ENCODE peak calls at places on chromosome 16, in four cellular contexts. W is heart left ventricle; G is GM23338; S is activated CD4-positive, CD25-positive, alpha-beta regulatory T cell. J is an unnamed sample.

GRCh38 chr16:58086381-58087208 is 42.6 kb downstream of the CFAP20 start:
- DNase-seq in S (no peak), W (no peak), G (no peak), J (no peak)

GRCh38 chr16:22684282-22685161 is 129.4 kb upstream of the HS3ST2 start:
- DNase-seq in S (no peak), G (no peak), W (no peak), J (no peak)

GRCh38 chr16:52629296-52629695 is 82.4 kb upstream of the TOX3 start:
- DNase-seq in S (no peak), G (no peak), W (no peak), J (no peak)

GRCh38 chr16:28317040-28317880 is 24.9 kb downstream of the SBK1 start:
- DNase-seq in W (peak; percentile 51), G (peak; percentile 86), S (peak; percentile 47), J (no peak)

GRCh38 chr16:2092866-2093265 is 42.8 kb downstream of the PKD1 start:
- DNase-seq in W (no peak), G (no peak), S (no peak), J (no peak)

GRCh38 chr16:68732068-68732680 is 4.9 kb upstream of the CDH1 start:
- DNase-seq in S (no peak), G (peak; percentile 74), W (no peak), J (no peak)

GRCh38 chr16:57422026-57422944 is 17.7 kb downstream of the CCL17 start:
- DNase-seq in S (no peak), W (peak; percentile 59), G (peak; percentile 71), J (peak; percentile 64)

GRCh38 chr16:6008656-6009055 is 911.1 kb upstream of the EEF2KMT start:
- DNase-seq in S (no peak), W (no peak), G (no peak), J (no peak)

GRCh38 chr16:89712476-89712805 is 8.3 kb downstream of the VPS9D1 start:
- DNase-seq in W (no peak), S (no peak), G (no peak), J (no peak)

GRCh38 chr16:89312194-89312593 is 94.7 kb downstream of the ZNF778 start:
- DNase-seq in G (no peak), W (no peak), S (no peak), J (no peak)

GRCh38 chr16:50666658-50667496 is 14.2 kb downstream of the SNX20 start:
- DNase-seq in W (no peak), S (no peak), G (peak; percentile 55), J (no peak)

GRCh38 chr16:50876263-50876662 is 134.4 kb downstream of the CYLD start:
- DNase-seq in G (no peak), W (no peak), S (no peak), J (no peak)

GRCh38 chr16:17461951-17462729 is 8.6 kb downstream of the XYLT1 start:
- DNase-seq in G (peak; percentile 61), W (no peak), S (no peak), J (no peak)

GRCh38 chr16:85471469-85472431 is 141.4 kb upstream of the GSE1 start:
- DNase-seq in S (no peak), G (no peak), W (no peak), J (no peak)

GRCh38 chr16:73214825-73215481 is 167.0 kb upstream of the ZFHX3 start:
- DNase-seq in S (no peak), W (no peak), G (no peak), J (peak; percentile 86)

GRCh38 chr16:30926333-30926811 is 3.0 kb downstream of the FBXL19 start:
- DNase-seq in G (no peak), W (no peak), S (no peak), J (no peak)

GRCh38 chr16:56865394-56866062 is 521 bp downstream of the SLC12A3 start:
- DNase-seq in W (no peak), G (no peak), S (no peak), J (no peak)

GRCh38 chr16:80563807-80564206 is 23.0 kb downstream of the DYNLRB2 start:
- DNase-seq in W (no peak), G (no peak), S (no peak), J (no peak)

GRCh38 chr16:54931757-54932660 is 1.3 kb downstream of the IRX5 start:
- DNase-seq in G (peak; percentile 41), S (no peak), W (no peak), J (no peak)

GRCh38 chr16:14286381-14287230 is 215.5 kb downstream of the MRTFB start:
- DNase-seq in G (peak; percentile 77), W (no peak), S (no peak), J (peak; percentile 27)